ENCODE peak calls at places on chromosomes 3 and 15, in four cellular contexts. N is endodermal cell, J is mucosa of gallbladder, A is T-helper 1 cell. T is an unnamed sample.

GRCh38 chr3:100492059-100492809 is at the start of gene TMEM45A:
- DNase-seq in N (peak; percentile 99), J (peak; percentile 96), A (peak; percentile 64), T (peak; percentile 52)

GRCh38 chr15:58060575-58060974 is 4.9 kb downstream of the ALDH1A2 start:
- DNase-seq in N (no peak), J (no peak), A (no peak), T (no peak)

GRCh38 chr15:52464040-52464439 is 64.6 kb downstream of the MYO5A start:
- DNase-seq in N (no peak), J (no peak), A (no peak), T (no peak)

GRCh38 chr15:66502491-66502890 is 2.2 kb downstream of the RPL4 start:
- DNase-seq in N (no peak), J (no peak), A (no peak), T (no peak)

GRCh38 chr3:101193957-101194356 is 126.4 kb downstream of the IMPG2 start:
- DNase-seq in N (no peak), J (no peak), A (no peak), T (no peak)

GRCh38 chr3:28745436-28745835 is 396.8 kb upstream of the AZI2 start:
- DNase-seq in N (no peak), J (no peak), A (no peak), T (no peak)

GRCh38 chr3:81916890-81917289 is 155.4 kb upstream of the GBE1 start:
- DNase-seq in N (no peak), J (no peak), A (no peak), T (no peak)

GRCh38 chr15:58738051-58738707 is 11.3 kb downstream of the ADAM10 start:
- DNase-seq in N (no peak), J (no peak), A (no peak), T (no peak)

GRCh38 chr3:67540198-67540894 is 114.1 kb downstream of the SUCLG2 start:
- DNase-seq in N (peak; percentile 58), J (no peak), A (no peak), T (no peak)

GRCh38 chr3:35523838-35524237 is 115.5 kb upstream of the ARPP21 start:
- DNase-seq in N (no peak), J (no peak), A (no peak), T (no peak)

GRCh38 chr3:39637807-39638206 is 170.3 kb downstream of the MOBP start:
- DNase-seq in N (no peak), J (no peak), A (no peak), T (no peak)

GRCh38 chr3:14511623-14511965 is 28.5 kb downstream of the GRIP2 start:
- DNase-seq in N (no peak), J (no peak), A (no peak), T (no peak)

GRCh38 chr3:35707904-35708303 is 68.6 kb downstream of the ARPP21 start:
- DNase-seq in N (no peak), J (no peak), A (no peak), T (no peak)

GRCh38 chr15:87877114-87877810 is 379.3 kb downstream of the NTRK3 start:
- DNase-seq in N (no peak), J (no peak), A (no peak), T (no peak)

GRCh38 chr15:64895285-64896065 is 16.2 kb upstream of the ANKDD1A start:
- DNase-seq in N (peak; percentile 44), J (no peak), A (peak; percentile 18), T (peak; percentile 44)

GRCh38 chr3:151501171-151501790 is 40.4 kb upstream of the IGSF10 start:
- DNase-seq in N (no peak), J (no peak), A (no peak), T (no peak)

GRCh38 chr3:195697582-195698324 is 23.0 kb upstream of the MUC20 start:
- DNase-seq in N (peak; percentile 76), J (no peak), A (no peak), T (no peak)

GRCh38 chr3:124395584-124396340 is 334.5 kb upstream of the UMPS start:
- DNase-seq in N (no peak), J (no peak), A (no peak), T (no peak)

GRCh38 chr15:78933187-78934062 is 11.4 kb downstream of the CTSH start:
- DNase-seq in N (no peak), J (no peak), A (no peak), T (no peak)

GRCh38 chr3:61371123-61371522 is 119.9 kb upstream of the FHIT start:
- DNase-seq in N (peak; percentile 64), J (no peak), A (no peak), T (no peak)

GRCh38 chr15:78343431-78343830 is 3.3 kb downstream of the CRABP1 start:
- DNase-seq in N (no peak), J (no peak), A (no peak), T (no peak)

GRCh38 chr3:197343656-197344408 is 45.4 kb upstream of the DLG1 start:
- DNase-seq in N (peak; percentile 31), J (no peak), A (no peak), T (no peak)

GRCh38 chr15:24823473-24823872 is 131.3 kb upstream of the SNRPN start:
- DNase-seq in N (peak; percentile 96), J (no peak), A (no peak), T (no peak)

GRCh38 chr3:111845996-111846395 is 13.1 kb upstream of the PHLDB2 start:
- DNase-seq in N (no peak), J (no peak), A (no peak), T (no peak)

GRCh38 chr3:153400641-153401040 is 238.6 kb downstream of the RAP2B start:
- DNase-seq in N (no peak), J (no peak), A (no peak), T (no peak)

T was measured in central memory CD4-positive, alpha-beta T cell.